ENCODE peak calls at places on chromosome 12, in four cellular contexts. H is endothelial cell of umbilical vein, R is GM23248, L is astrocyte. O is an unnamed sample. For H3K4me1, the result is how much of the 10 kb centered on the place peaks cover.

GRCh38 chr12:105264771-105265170 is 28.8 kb upstream of the APPL2 start:
- DNase-seq in H (no peak), R (no peak), L (no peak), O (no peak)

GRCh38 chr12:131094831-131095805 is 141.4 kb downstream of the ADGRD1 start:
- DNase-seq in H (no peak), R (no peak), L (no peak), O (no peak)

GRCh38 chr12:58095002-58095401 is 153.6 kb downstream of the ATP23 start:
- DNase-seq in H (no peak), R (no peak), L (no peak), O (no peak)

GRCh38 chr12:19248929-19249602 is 119.5 kb downstream of the PLEKHA5 start:
- DNase-seq in H (no peak), R (peak), L (no peak), O (no peak)

GRCh38 chr12:79689477-79690155 is 1.1 kb downstream of the PAWR start:
- DNase-seq in H (peak), R (peak), L (no peak), O (peak)

GRCh38 chr12:100716949-100717732 is 77.4 kb upstream of the ANO4 start:
- DNase-seq in H (no peak), R (peak), L (peak), O (peak)

GRCh38 chr12:13436182-13436581 is 239.7 kb downstream of the EMP1 start:
- DNase-seq in H (no peak), R (no peak), L (no peak), O (no peak)

GRCh38 chr12:133135747-133136146 is 5.3 kb downstream of the ZNF10 start:
- DNase-seq in H (no peak), R (no peak), L (no peak), O (no peak)

GRCh38 chr12:66740257-66740656 is 61.4 kb upstream of the GRIP1 start:
- DNase-seq in H (no peak), R (no peak), L (peak), O (no peak)

GRCh38 chr12:108912361-108912760 is 32.5 kb downstream of the DAO start:
- DNase-seq in H (no peak), R (no peak), L (no peak), O (no peak)

GRCh38 chr12:43957732-43958131 is 121.9 kb downstream of the TMEM117 start:
- DNase-seq in H (peak), R (peak), L (peak), O (peak)

GRCh38 chr12:6961695-6962284 is 8.7 kb downstream of the PHB2 start:
- DNase-seq in H (peak), R (peak), L (peak), O (peak)

GRCh38 chr12:70122804-70123203 is 120.4 kb upstream of the CNOT2 start:
- DNase-seq in H (no peak), R (no peak), L (no peak), O (no peak)

GRCh38 chr12:52271157-52271556 is 3.3 kb upstream of the KRT86 start:
- DNase-seq in H (no peak), R (peak), L (no peak), O (no peak)

GRCh38 chr12:52216807-52217206 is 16.2 kb upstream of the KRT7 start:
- DNase-seq in H (peak), R (no peak), L (no peak), O (no peak)

GRCh38 chr12:81143057-81143456 is 65.2 kb downstream of the ACSS3 start:
- DNase-seq in H (no peak), R (no peak), L (no peak), O (peak)

GRCh38 chr12:132639996-132640520 is 21.5 kb downstream of the P2RX2 start:
- DNase-seq in H (no peak), R (no peak), L (no peak), O (no peak)

GRCh38 chr12:127533353-127533752 is 733.6 kb upstream of the TMEM132C start:
- DNase-seq in H (no peak), R (no peak), L (no peak), O (no peak)

GRCh38 chr12:105092336-105092735 is 8.1 kb upstream of the ALDH1L2 start:
- DNase-seq in H (no peak), R (no peak), L (no peak), O (peak)

GRCh38 chr12:62977419-62977818 is 42.5 kb upstream of the PPM1H start:
- DNase-seq in H (no peak), R (peak), L (peak), O (no peak)

GRCh38 chr12:94873368-94874085 is 130.0 kb downstream of the NDUFA12 start:
- DNase-seq in H (no peak), R (peak), L (no peak), O (peak)

GRCh38 chr12:122395319-122395718 is 27.1 kb downstream of the CLIP1 start:
- DNase-seq in H (peak), R (peak), L (peak), O (no peak)

GRCh38 chr12:45852508-45852907 is 123.0 kb downstream of the ARID2 start:
- DNase-seq in H (no peak), R (no peak), L (no peak), O (no peak)

GRCh38 chr12:6292606-6293005 is 17.9 kb upstream of the PLEKHG6 start:
- DNase-seq in H (no peak), R (peak), L (no peak), O (no peak)

GRCh38 chr12:29314421-29314820 is 66.6 kb downstream of the ERGIC2 start:
- DNase-seq in H (no peak), R (no peak), L (no peak), O (no peak)

DNA sequence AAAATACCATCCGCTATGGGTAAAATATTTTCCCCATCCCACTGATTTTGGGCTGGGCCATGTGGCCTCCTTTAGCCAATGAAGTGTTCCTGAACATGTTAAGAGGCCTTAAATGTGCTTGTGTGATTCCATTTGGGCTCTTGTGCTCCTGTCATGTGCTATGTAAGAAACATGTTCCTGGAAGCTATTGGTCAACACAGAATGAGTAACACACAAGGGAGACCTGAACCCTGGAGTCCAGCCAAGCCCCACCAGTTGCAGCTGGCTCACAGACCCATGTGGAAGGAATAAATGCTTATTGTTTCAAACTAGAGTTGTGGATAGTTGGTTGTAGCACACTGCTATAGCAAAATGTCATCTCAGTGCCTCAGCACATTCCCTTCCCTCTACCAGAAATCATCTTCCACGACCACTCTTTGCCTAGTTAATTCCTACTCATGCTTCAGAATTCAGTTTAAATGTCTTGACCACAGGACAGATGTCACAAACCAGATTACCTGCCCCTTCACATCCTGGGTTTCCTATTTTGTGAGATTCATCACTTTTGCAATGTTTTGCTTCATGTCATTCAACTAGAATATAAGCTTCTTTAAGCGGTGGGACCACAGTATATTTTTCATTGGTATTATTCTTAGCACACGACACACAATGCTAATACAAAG is 217.3 kb upstream of the EEA1 start:
- DNase-seq in H (peak), R (no peak), L (peak), O (peak)
- H3K4me2 ChIP-seq in H (no peak), R (no peak), L (no peak), O (no peak)

GRCh38 chr12:54333420-54334034 is 8.6 kb downstream of the COPZ1 start:
- DNase-seq in H (no peak), R (no peak), L (no peak), O (no peak)
- H3K4me1 ChIP-seq in H (under half), R (under half), L (under half), O (under half)

DNA sequence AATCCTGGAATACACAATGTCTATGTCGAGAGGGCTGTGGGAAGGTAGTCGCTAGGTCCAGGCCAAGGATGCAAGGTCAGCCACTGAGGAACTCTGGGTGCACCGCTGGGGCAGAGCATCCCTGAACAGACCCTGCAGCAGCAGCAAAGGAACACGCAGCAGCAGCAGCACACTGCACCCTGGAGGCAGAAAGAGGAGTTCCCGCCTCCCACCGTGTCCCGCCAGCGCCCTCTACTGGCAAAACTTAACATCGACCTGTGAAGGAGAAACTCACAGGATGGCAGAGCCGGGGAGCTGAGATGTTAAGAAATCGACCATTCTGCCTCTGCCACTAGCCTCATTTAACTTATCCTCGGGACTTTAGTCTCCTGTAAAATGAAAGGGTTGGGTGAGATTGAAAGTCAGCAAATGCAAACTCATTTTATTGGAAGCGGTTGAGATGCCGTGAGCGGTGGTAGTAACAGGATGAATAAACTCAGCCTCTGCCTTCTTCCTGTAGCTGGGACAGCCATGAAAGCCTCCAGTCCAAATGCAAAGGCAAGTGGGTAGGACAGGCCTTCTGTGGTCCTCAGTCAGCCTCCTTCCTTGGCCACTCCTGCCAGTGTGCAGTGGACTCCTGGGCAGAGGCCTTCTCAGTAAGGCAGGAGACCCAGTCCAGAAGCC is 45.6 kb downstream of the STAB2 start:
- DNase-seq in H (peak), R (peak), L (peak), O (peak)
- H2AFZ ChIP-seq in H (no peak), R (no peak), L (no peak), O (no peak)

DNA sequence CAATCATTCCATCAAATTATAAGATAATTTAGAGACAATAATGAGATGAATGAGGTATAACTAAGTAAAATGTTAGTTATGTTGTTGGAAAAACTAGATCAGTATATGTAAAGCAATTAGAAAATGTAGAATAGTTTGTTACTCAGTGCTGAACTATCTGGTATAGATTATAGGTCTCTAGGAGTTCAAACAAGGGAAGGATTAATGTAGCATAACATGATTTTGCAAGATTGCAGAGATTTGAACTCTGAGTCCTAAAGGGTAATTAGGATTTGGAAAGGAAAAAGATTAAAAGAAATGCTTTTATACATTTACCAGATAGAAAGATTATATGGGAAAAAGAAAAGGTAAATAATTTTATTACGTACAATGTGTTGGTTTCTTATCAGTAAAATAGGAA is 246.3 kb downstream of the KCNC2 start:
- DNase-seq in H (no peak), R (no peak), L (no peak), O (no peak)
- H3K4me2 ChIP-seq in H (no peak), R (no peak), L (no peak), O (no peak)

GRCh38 chr12:8032242-8033152 is at the start of gene FOXJ2:
- DNase-seq in H (peak), R (peak), L (peak), O (peak)

GRCh38 chr12:8035440-8036010 is 3.0 kb downstream of the FOXJ2 start:
- DNase-seq in H (no peak), R (peak), L (peak), O (peak)

GRCh38 chr12:8033153-8034044 is 883 bp downstream of the FOXJ2 start:
- DNase-seq in H (peak), R (peak), L (peak), O (peak)

GRCh38 chr12:8036366-8036765 is 3.9 kb downstream of the FOXJ2 start:
- DNase-seq in H (no peak), R (peak), L (no peak), O (no peak)

DNA sequence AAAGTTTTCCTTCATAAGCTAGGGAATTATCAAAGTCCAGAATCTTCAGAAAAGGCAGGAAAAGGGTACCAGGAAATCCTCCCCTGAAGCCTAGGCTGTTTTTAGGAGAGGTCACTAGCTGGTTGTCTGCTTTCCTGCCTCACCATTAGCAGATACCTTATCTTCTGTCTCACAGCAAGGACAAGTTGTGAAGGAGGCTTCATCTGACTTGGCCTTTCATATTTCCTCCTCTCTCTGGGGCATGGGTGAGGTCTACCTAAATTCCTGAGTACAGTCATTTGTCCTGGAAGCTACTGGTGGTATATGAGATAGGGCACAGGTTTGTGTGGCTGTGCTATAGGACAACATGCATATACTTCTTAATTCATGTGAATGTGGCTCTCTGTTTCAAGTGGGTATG is 2.3 kb downstream of the FOXJ2 start:
- DNase-seq in H (peak), R (peak), L (no peak), O (no peak)
- H3K4me1 ChIP-seq in H (under half), R (under half), L (under half), O (under half)

GRCh38 chr12:41439858-41440257 is 251.7 kb downstream of the PDZRN4 start:
- DNase-seq in H (no peak), R (no peak), L (no peak), O (no peak)

GRCh38 chr12:41439134-41439533 is 251.0 kb downstream of the PDZRN4 start:
- DNase-seq in H (no peak), R (no peak), L (no peak), O (no peak)

GRCh38 chr12:41441180-41441579 is 253.1 kb downstream of the PDZRN4 start:
- DNase-seq in H (no peak), R (no peak), L (no peak), O (no peak)

GRCh38 chr12:41436076-41436475 is 248.0 kb downstream of the PDZRN4 start:
- DNase-seq in H (no peak), R (no peak), L (no peak), O (no peak)

DNA sequence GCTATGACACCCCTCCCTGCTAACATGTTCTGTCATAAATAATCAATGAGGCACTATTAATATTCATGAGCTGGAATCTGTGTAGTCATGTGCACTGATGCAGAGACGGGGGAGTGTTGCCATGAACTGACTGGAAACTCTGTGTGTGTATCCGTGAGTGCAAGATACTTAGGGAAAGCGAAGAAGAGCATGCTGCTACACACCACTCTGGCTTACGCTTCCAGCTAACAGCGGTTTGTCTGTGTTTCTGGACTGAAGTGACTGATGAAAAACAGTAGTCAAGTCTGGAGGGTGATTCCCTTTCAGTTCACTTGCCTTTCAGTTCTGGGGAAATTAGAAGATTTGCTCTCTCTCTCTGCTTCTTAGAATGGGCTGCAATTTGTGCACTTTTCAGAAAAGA is 249.5 kb downstream of the PDZRN4 start:
- DNase-seq in H (no peak), R (peak), L (no peak), O (no peak)
- H2AFZ ChIP-seq in H (peak), R (no peak), L (peak), O (no peak)

DNA sequence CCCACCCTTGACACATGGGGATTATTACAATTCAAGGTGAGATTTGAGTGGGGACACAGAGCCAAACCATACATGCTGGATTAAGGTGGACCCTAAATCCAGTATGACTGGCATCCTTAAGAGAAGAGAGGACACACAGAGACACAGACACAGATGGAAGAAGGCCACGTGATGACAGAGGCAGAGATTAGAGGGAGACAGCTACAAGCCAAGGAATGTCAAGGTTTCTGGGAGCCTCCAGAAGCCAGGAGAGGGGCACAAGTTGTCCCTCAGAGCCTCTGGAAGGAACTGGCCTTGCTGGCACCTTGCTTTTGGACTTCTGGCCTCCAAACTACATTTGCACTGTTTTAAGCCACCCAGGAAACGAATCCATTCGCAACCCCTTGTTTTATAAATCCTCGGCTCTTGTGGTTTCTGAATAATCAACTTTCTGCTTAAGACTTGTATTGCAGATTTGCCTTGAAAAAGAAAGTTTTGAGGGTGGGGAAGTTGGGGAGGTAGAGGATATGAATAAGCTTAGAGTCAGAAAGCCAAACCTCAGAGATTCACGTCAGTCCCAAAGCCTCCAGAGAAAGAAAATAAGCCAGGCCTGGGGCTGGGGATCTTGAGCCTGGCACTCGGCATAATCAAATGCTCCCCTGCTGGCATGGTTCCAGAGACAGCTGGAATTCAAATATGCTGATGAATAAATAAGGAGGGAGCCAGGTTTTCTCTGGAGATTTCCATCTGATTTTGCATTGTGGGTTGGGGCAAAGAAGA is 224.2 kb upstream of the PWP1 start:
- DNase-seq in H (no peak), R (peak), L (peak), O (peak)
- H3K4me2 ChIP-seq in H (no peak), R (peak), L (peak), O (no peak)

DNA sequence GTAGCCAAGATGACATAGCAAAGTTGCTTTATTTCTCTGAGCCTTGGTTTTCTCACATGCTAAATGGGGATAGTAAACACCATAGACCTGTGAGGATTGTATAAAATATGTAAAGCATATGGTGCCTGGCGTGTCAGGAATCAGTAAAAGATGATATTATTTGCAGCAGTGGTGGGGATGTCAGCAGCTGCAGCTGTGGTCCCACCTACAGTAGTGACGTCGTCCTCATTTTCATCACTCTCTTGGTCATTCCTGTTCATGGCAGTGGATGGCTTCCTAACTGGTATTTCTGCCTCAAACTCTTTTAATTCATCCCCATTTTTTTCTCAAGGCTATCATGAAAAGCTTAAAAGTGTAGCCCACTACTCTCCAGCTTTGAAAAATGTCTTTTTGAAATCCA is 12.1 kb downstream of the BMAL2 start:
- DNase-seq in H (no peak), R (peak), L (no peak), O (no peak)
- H3K4me1 ChIP-seq in H (under half), R (under half), L (under half), O (under half)

O was measured in hepatocyte.